ENCODE peak calls at places on chromosomes 7 and 10, in nine cellular contexts. One of them, this sample, is unnamed.

GRCh38 chr10:112898540-112899395 is 51.3 kb upstream of the TCF7L2 start:
- DNase-seq in HCT116: peak
- DNase-seq in GM12878: no peak
- DNase-seq in A549: peak
- DNase-seq in WTC11: peak
- DNase-seq in SK-N-SH: no peak
- DNase-seq in H1: peak
- DNase-seq in K562: no peak
- DNase-seq in NB4: no peak
- DNase-seq in this sample: peak

GRCh38 chr10:118922226-118922625 is 107.3 kb upstream of the NANOS1 start:
- DNase-seq in HCT116: no peak
- DNase-seq in GM12878: no peak
- DNase-seq in A549: no peak
- DNase-seq in WTC11: no peak
- DNase-seq in SK-N-SH: no peak
- DNase-seq in H1: peak
- DNase-seq in K562: no peak
- DNase-seq in NB4: no peak
- DNase-seq in this sample: no peak

GRCh38 chr10:47058961-47059391 is 147.7 kb downstream of the PTPN20 start:
- DNase-seq in HCT116: no peak
- DNase-seq in GM12878: no peak
- DNase-seq in A549: no peak
- DNase-seq in WTC11: no peak
- DNase-seq in SK-N-SH: no peak
- DNase-seq in H1: no peak
- DNase-seq in K562: no peak
- DNase-seq in NB4: no peak
- DNase-seq in this sample: no peak

GRCh38 chr10:77845455-77845850 is 81.1 kb downstream of the DLG5 start:
- DNase-seq in HCT116: no peak
- DNase-seq in GM12878: no peak
- DNase-seq in A549: no peak
- DNase-seq in WTC11: no peak
- DNase-seq in SK-N-SH: no peak
- DNase-seq in H1: no peak
- DNase-seq in K562: no peak
- DNase-seq in NB4: no peak
- DNase-seq in this sample: no peak

GRCh38 chr7:13489386-13489785 is 500.1 kb downstream of the ETV1 start:
- DNase-seq in HCT116: no peak
- DNase-seq in GM12878: no peak
- DNase-seq in A549: no peak
- DNase-seq in WTC11: no peak
- DNase-seq in SK-N-SH: no peak
- DNase-seq in H1: no peak
- DNase-seq in K562: no peak
- DNase-seq in NB4: no peak
- DNase-seq in this sample: no peak

GRCh38 chr10:119852822-119853221 is 19.8 kb downstream of the MCMBP start:
- DNase-seq in HCT116: no peak
- DNase-seq in GM12878: no peak
- DNase-seq in A549: no peak
- DNase-seq in WTC11: no peak
- DNase-seq in SK-N-SH: no peak
- DNase-seq in H1: no peak
- DNase-seq in K562: no peak
- DNase-seq in NB4: no peak
- DNase-seq in this sample: no peak

GRCh38 chr7:69430502-69431145 is 167.7 kb upstream of the AUTS2 start:
- DNase-seq in HCT116: no peak
- DNase-seq in GM12878: no peak
- DNase-seq in A549: no peak
- DNase-seq in WTC11: no peak
- DNase-seq in SK-N-SH: no peak
- DNase-seq in H1: peak
- DNase-seq in K562: no peak
- DNase-seq in NB4: no peak
- DNase-seq in this sample: no peak

GRCh38 chr10:53025172-53025651 is 252.6 kb upstream of the MBL2 start:
- DNase-seq in HCT116: no peak
- DNase-seq in GM12878: no peak
- DNase-seq in A549: no peak
- DNase-seq in WTC11: no peak
- DNase-seq in SK-N-SH: no peak
- DNase-seq in H1: no peak
- DNase-seq in K562: no peak
- DNase-seq in NB4: no peak
- DNase-seq in this sample: peak

GRCh38 chr7:2100278-2101205 is 132.2 kb downstream of the MAD1L1 start:
- DNase-seq in HCT116: no peak
- DNase-seq in GM12878: peak
- DNase-seq in A549: no peak
- DNase-seq in WTC11: no peak
- DNase-seq in SK-N-SH: peak
- DNase-seq in H1: no peak
- DNase-seq in K562: no peak
- DNase-seq in NB4: peak
- DNase-seq in this sample: no peak

GRCh38 chr10:60757422-60757895 is 20.8 kb upstream of the CDK1 start:
- DNase-seq in HCT116: no peak
- DNase-seq in GM12878: no peak
- DNase-seq in A549: no peak
- DNase-seq in WTC11: no peak
- DNase-seq in SK-N-SH: no peak
- DNase-seq in H1: no peak
- DNase-seq in K562: no peak
- DNase-seq in NB4: no peak
- DNase-seq in this sample: no peak

GRCh38 chr7:44151679-44152355 is 10.7 kb upstream of the MYL7 start:
- DNase-seq in HCT116: no peak
- DNase-seq in GM12878: no peak
- DNase-seq in A549: no peak
- DNase-seq in WTC11: peak
- DNase-seq in SK-N-SH: peak
- DNase-seq in H1: no peak
- DNase-seq in K562: no peak
- DNase-seq in NB4: no peak
- DNase-seq in this sample: no peak

GRCh38 chr10:102553771-102554170 is 50.0 kb downstream of the SUFU start:
- DNase-seq in HCT116: no peak
- DNase-seq in GM12878: no peak
- DNase-seq in A549: no peak
- DNase-seq in WTC11: no peak
- DNase-seq in SK-N-SH: no peak
- DNase-seq in H1: no peak
- DNase-seq in K562: no peak
- DNase-seq in NB4: no peak
- DNase-seq in this sample: no peak

GRCh38 chr10:13758302-13758701 is 171.5 kb downstream of the PRPF18 start:
- DNase-seq in HCT116: peak
- DNase-seq in GM12878: no peak
- DNase-seq in A549: no peak
- DNase-seq in WTC11: peak
- DNase-seq in SK-N-SH: peak
- DNase-seq in H1: no peak
- DNase-seq in K562: no peak
- DNase-seq in NB4: no peak
- DNase-seq in this sample: peak

GRCh38 chr10:35172574-35172973 is 45.9 kb downstream of the CREM start:
- DNase-seq in HCT116: no peak
- DNase-seq in GM12878: no peak
- DNase-seq in A549: no peak
- DNase-seq in WTC11: no peak
- DNase-seq in SK-N-SH: no peak
- DNase-seq in H1: no peak
- DNase-seq in K562: no peak
- DNase-seq in NB4: no peak
- DNase-seq in this sample: peak

GRCh38 chr7:41491313-41491712 is 211.6 kb downstream of the INHBA start:
- DNase-seq in HCT116: no peak
- DNase-seq in GM12878: no peak
- DNase-seq in A549: no peak
- DNase-seq in WTC11: no peak
- DNase-seq in SK-N-SH: no peak
- DNase-seq in H1: no peak
- DNase-seq in K562: no peak
- DNase-seq in NB4: no peak
- DNase-seq in this sample: no peak

GRCh38 chr7:47836513-47837202 is 111.6 kb downstream of the PKD1L1 start:
- DNase-seq in HCT116: no peak
- DNase-seq in GM12878: no peak
- DNase-seq in A549: no peak
- DNase-seq in WTC11: no peak
- DNase-seq in SK-N-SH: no peak
- DNase-seq in H1: peak
- DNase-seq in K562: no peak
- DNase-seq in NB4: no peak
- DNase-seq in this sample: no peak

GRCh38 chr7:46848944-46849343 is 733.0 kb downstream of the TNS3 start:
- DNase-seq in HCT116: no peak
- DNase-seq in GM12878: no peak
- DNase-seq in A549: no peak
- DNase-seq in WTC11: no peak
- DNase-seq in SK-N-SH: no peak
- DNase-seq in H1: no peak
- DNase-seq in K562: no peak
- DNase-seq in NB4: no peak
- DNase-seq in this sample: peak

GRCh38 chr10:116146374-116146773 is 126.6 kb downstream of the GFRA1 start:
- DNase-seq in HCT116: no peak
- DNase-seq in GM12878: no peak
- DNase-seq in A549: no peak
- DNase-seq in WTC11: no peak
- DNase-seq in SK-N-SH: no peak
- DNase-seq in H1: no peak
- DNase-seq in K562: no peak
- DNase-seq in NB4: no peak
- DNase-seq in this sample: no peak

GRCh38 chr10:107166378-107166777 is 1.9 kb upstream of the SORCS1 start:
- DNase-seq in HCT116: no peak
- DNase-seq in GM12878: no peak
- DNase-seq in A549: no peak
- DNase-seq in WTC11: no peak
- DNase-seq in SK-N-SH: peak
- DNase-seq in H1: no peak
- DNase-seq in K562: no peak
- DNase-seq in NB4: no peak
- DNase-seq in this sample: no peak
- TF ChIP-seq MAX in HCT116: no peak
- TF ChIP-seq MAX in GM12878: no peak
- TF ChIP-seq MAX in A549: no peak
- TF ChIP-seq MAX in WTC11: no peak
- TF ChIP-seq MAX in SK-N-SH: no peak
- TF ChIP-seq MAX in H1: no peak
- TF ChIP-seq MAX in K562: no peak
- TF ChIP-seq MAX in NB4: no peak
- TF ChIP-seq MAX in this sample: no peak

DNA sequence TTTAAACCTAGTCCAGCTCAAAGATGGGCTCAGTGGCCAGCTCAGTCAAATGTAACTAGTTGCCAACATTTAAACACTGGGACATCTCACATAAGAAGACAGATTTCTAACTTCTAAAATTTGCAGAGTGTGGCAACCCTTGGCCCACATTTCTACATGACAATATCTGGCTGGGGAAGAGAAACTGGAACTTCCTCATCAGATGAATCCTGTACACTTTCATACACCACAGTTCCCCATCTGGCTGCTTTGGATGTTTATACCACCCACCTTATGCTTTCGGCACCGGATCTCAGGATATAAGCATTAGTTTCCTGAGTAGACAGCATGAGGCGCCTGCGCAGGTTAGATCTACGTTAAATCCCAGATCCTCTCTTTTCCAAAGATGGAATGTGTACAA is 199.3 kb downstream of the PRKG1 start:
- DNase-seq in HCT116: no peak
- DNase-seq in GM12878: no peak
- DNase-seq in A549: no peak
- DNase-seq in WTC11: no peak
- DNase-seq in SK-N-SH: no peak
- DNase-seq in H1: no peak
- DNase-seq in K562: no peak
- DNase-seq in NB4: peak
- DNase-seq in this sample: no peak
- TF ChIP-seq MAX in HCT116: no peak
- TF ChIP-seq MAX in GM12878: no peak
- TF ChIP-seq MAX in A549: no peak
- TF ChIP-seq MAX in WTC11: no peak
- TF ChIP-seq MAX in SK-N-SH: no peak
- TF ChIP-seq MAX in H1: no peak
- TF ChIP-seq MAX in K562: no peak
- TF ChIP-seq MAX in NB4: no peak
- TF ChIP-seq MAX in this sample: no peak

GRCh38 chr7:126185959-126186580 is 1066.7 kb downstream of the GRM8 start:
- DNase-seq in HCT116: no peak
- DNase-seq in GM12878: no peak
- DNase-seq in A549: no peak
- DNase-seq in WTC11: peak
- DNase-seq in SK-N-SH: peak
- DNase-seq in H1: peak
- DNase-seq in K562: no peak
- DNase-seq in NB4: no peak
- DNase-seq in this sample: no peak
- TF ChIP-seq MAX in HCT116: no peak
- TF ChIP-seq MAX in GM12878: no peak
- TF ChIP-seq MAX in A549: no peak
- TF ChIP-seq MAX in WTC11: no peak
- TF ChIP-seq MAX in SK-N-SH: no peak
- TF ChIP-seq MAX in H1: no peak
- TF ChIP-seq MAX in K562: no peak
- TF ChIP-seq MAX in NB4: no peak
- TF ChIP-seq MAX in this sample: no peak

GRCh38 chr7:491292-491957 is 28.2 kb downstream of the PDGFA start:
- DNase-seq in HCT116: no peak
- DNase-seq in GM12878: no peak
- DNase-seq in A549: no peak
- DNase-seq in WTC11: no peak
- DNase-seq in SK-N-SH: no peak
- DNase-seq in H1: no peak
- DNase-seq in K562: no peak
- DNase-seq in NB4: no peak
- DNase-seq in this sample: no peak

GRCh38 chr7:493661-494251 is 25.9 kb downstream of the PDGFA start:
- DNase-seq in HCT116: no peak
- DNase-seq in GM12878: no peak
- DNase-seq in A549: no peak
- DNase-seq in WTC11: peak
- DNase-seq in SK-N-SH: no peak
- DNase-seq in H1: no peak
- DNase-seq in K562: no peak
- DNase-seq in NB4: no peak
- DNase-seq in this sample: no peak

GRCh38 chr7:494261-494687 is 25.4 kb downstream of the PDGFA start:
- DNase-seq in HCT116: no peak
- DNase-seq in GM12878: no peak
- DNase-seq in A549: peak
- DNase-seq in WTC11: peak
- DNase-seq in SK-N-SH: peak
- DNase-seq in H1: no peak
- DNase-seq in K562: peak
- DNase-seq in NB4: no peak
- DNase-seq in this sample: no peak

GRCh38 chr7:491958-492713 is 27.5 kb downstream of the PDGFA start:
- DNase-seq in HCT116: no peak
- DNase-seq in GM12878: no peak
- DNase-seq in A549: no peak
- DNase-seq in WTC11: no peak
- DNase-seq in SK-N-SH: no peak
- DNase-seq in H1: no peak
- DNase-seq in K562: no peak
- DNase-seq in NB4: no peak
- DNase-seq in this sample: no peak

GRCh38 chr7:492714-493065 is 27.0 kb downstream of the PDGFA start:
- DNase-seq in HCT116: no peak
- DNase-seq in GM12878: no peak
- DNase-seq in A549: no peak
- DNase-seq in WTC11: peak
- DNase-seq in SK-N-SH: no peak
- DNase-seq in H1: no peak
- DNase-seq in K562: no peak
- DNase-seq in NB4: no peak
- DNase-seq in this sample: no peak
- TF ChIP-seq MAX in HCT116: no peak
- TF ChIP-seq MAX in GM12878: no peak
- TF ChIP-seq MAX in A549: no peak
- TF ChIP-seq MAX in WTC11: no peak
- TF ChIP-seq MAX in SK-N-SH: no peak
- TF ChIP-seq MAX in H1: no peak
- TF ChIP-seq MAX in K562: no peak
- TF ChIP-seq MAX in NB4: no peak
- TF ChIP-seq MAX in this sample: no peak